ENCODE peak calls at places on chromosome 15, in eight cellular contexts. One of them, this sample, is unnamed. For H3K9me3, the result is how much of the 10 kb centered on the place peaks cover.

GRCh38 chr15:83379574-83379973 is 67.6 kb upstream of the SH3GL3 start:
- DNase-seq in IMR-90: no peak
- DNase-seq in Peyer's patch: no peak
- DNase-seq in neuronal stem cell: no peak
- DNase-seq in adrenal gland: no peak
- DNase-seq in transverse colon: no peak
- DNase-seq in spleen: no peak
- DNase-seq in CD8-positive, alpha-beta memory T cell: no peak
- DNase-seq in this sample: no peak

GRCh38 chr15:69074011-69074842 is 59.7 kb downstream of the NOX5 start:
- DNase-seq in IMR-90: peak
- DNase-seq in Peyer's patch: peak
- DNase-seq in neuronal stem cell: peak
- DNase-seq in adrenal gland: peak
- DNase-seq in transverse colon: peak
- DNase-seq in spleen: no peak
- DNase-seq in CD8-positive, alpha-beta memory T cell: no peak
- DNase-seq in this sample: peak

GRCh38 chr15:38589502-38589901 is 24.9 kb upstream of the RASGRP1 start:
- DNase-seq in IMR-90: peak
- DNase-seq in Peyer's patch: no peak
- DNase-seq in neuronal stem cell: no peak
- DNase-seq in adrenal gland: peak
- DNase-seq in transverse colon: no peak
- DNase-seq in spleen: no peak
- DNase-seq in CD8-positive, alpha-beta memory T cell: no peak
- DNase-seq in this sample: no peak

GRCh38 chr15:35925634-35926380 is 379.8 kb upstream of the DPH6 start:
- DNase-seq in IMR-90: peak
- DNase-seq in Peyer's patch: no peak
- DNase-seq in neuronal stem cell: no peak
- DNase-seq in adrenal gland: no peak
- DNase-seq in transverse colon: no peak
- DNase-seq in spleen: no peak
- DNase-seq in CD8-positive, alpha-beta memory T cell: no peak
- DNase-seq in this sample: peak

GRCh38 chr15:95669146-95669922 is 661.2 kb upstream of the NR2F2 start:
- DNase-seq in IMR-90: no peak
- DNase-seq in Peyer's patch: no peak
- DNase-seq in neuronal stem cell: no peak
- DNase-seq in adrenal gland: no peak
- DNase-seq in transverse colon: no peak
- DNase-seq in spleen: no peak
- DNase-seq in CD8-positive, alpha-beta memory T cell: no peak
- DNase-seq in this sample: peak

GRCh38 chr15:66738595-66738994 is 36.6 kb downstream of the SMAD6 start:
- DNase-seq in IMR-90: no peak
- DNase-seq in Peyer's patch: peak
- DNase-seq in neuronal stem cell: no peak
- DNase-seq in adrenal gland: no peak
- DNase-seq in transverse colon: no peak
- DNase-seq in spleen: no peak
- DNase-seq in CD8-positive, alpha-beta memory T cell: no peak
- DNase-seq in this sample: no peak

GRCh38 chr15:63763476-63764123 is 70.1 kb downstream of the HERC1 start:
- DNase-seq in IMR-90: peak
- DNase-seq in Peyer's patch: no peak
- DNase-seq in neuronal stem cell: no peak
- DNase-seq in adrenal gland: no peak
- DNase-seq in transverse colon: no peak
- DNase-seq in spleen: no peak
- DNase-seq in CD8-positive, alpha-beta memory T cell: peak
- DNase-seq in this sample: no peak

GRCh38 chr15:75170711-75171341 is 30.9 kb upstream of the C15orf39 start:
- DNase-seq in IMR-90: no peak
- DNase-seq in Peyer's patch: no peak
- DNase-seq in neuronal stem cell: no peak
- DNase-seq in adrenal gland: peak
- DNase-seq in transverse colon: no peak
- DNase-seq in spleen: no peak
- DNase-seq in CD8-positive, alpha-beta memory T cell: no peak
- DNase-seq in this sample: peak

GRCh38 chr15:68299436-68299835 is 21.9 kb downstream of the FEM1B start:
- DNase-seq in IMR-90: no peak
- DNase-seq in Peyer's patch: no peak
- DNase-seq in neuronal stem cell: no peak
- DNase-seq in adrenal gland: peak
- DNase-seq in transverse colon: no peak
- DNase-seq in spleen: peak
- DNase-seq in CD8-positive, alpha-beta memory T cell: no peak
- DNase-seq in this sample: no peak

GRCh38 chr15:66611257-66612053 is 45.7 kb upstream of the LCTL start:
- DNase-seq in IMR-90: no peak
- DNase-seq in Peyer's patch: no peak
- DNase-seq in neuronal stem cell: no peak
- DNase-seq in adrenal gland: no peak
- DNase-seq in transverse colon: no peak
- DNase-seq in spleen: peak
- DNase-seq in CD8-positive, alpha-beta memory T cell: no peak
- DNase-seq in this sample: no peak

GRCh38 chr15:89075121-89075640 is 13.1 kb upstream of the ABHD2 start:
- DNase-seq in IMR-90: no peak
- DNase-seq in Peyer's patch: no peak
- DNase-seq in neuronal stem cell: no peak
- DNase-seq in adrenal gland: no peak
- DNase-seq in transverse colon: no peak
- DNase-seq in spleen: no peak
- DNase-seq in CD8-positive, alpha-beta memory T cell: no peak
- DNase-seq in this sample: no peak

GRCh38 chr15:66706225-66706732 is 4.2 kb downstream of the SMAD6 start:
- DNase-seq in IMR-90: peak
- DNase-seq in Peyer's patch: peak
- DNase-seq in neuronal stem cell: no peak
- DNase-seq in adrenal gland: no peak
- DNase-seq in transverse colon: no peak
- DNase-seq in spleen: no peak
- DNase-seq in CD8-positive, alpha-beta memory T cell: no peak
- DNase-seq in this sample: peak

GRCh38 chr15:29139540-29140459 is 129.8 kb downstream of the NSMCE3 start:
- DNase-seq in IMR-90: peak
- DNase-seq in Peyer's patch: peak
- DNase-seq in neuronal stem cell: peak
- DNase-seq in adrenal gland: peak
- DNase-seq in transverse colon: peak
- DNase-seq in spleen: peak
- DNase-seq in CD8-positive, alpha-beta memory T cell: peak
- DNase-seq in this sample: peak

GRCh38 chr15:68640791-68641331 is 62.1 kb downstream of the CORO2B start:
- DNase-seq in IMR-90: no peak
- DNase-seq in Peyer's patch: no peak
- DNase-seq in neuronal stem cell: no peak
- DNase-seq in adrenal gland: peak
- DNase-seq in transverse colon: no peak
- DNase-seq in spleen: peak
- DNase-seq in CD8-positive, alpha-beta memory T cell: no peak
- DNase-seq in this sample: peak

GRCh38 chr15:40072216-40072990 is 33.4 kb upstream of the SRP14 start:
- DNase-seq in IMR-90: no peak
- DNase-seq in Peyer's patch: peak
- DNase-seq in neuronal stem cell: no peak
- DNase-seq in adrenal gland: no peak
- DNase-seq in transverse colon: no peak
- DNase-seq in spleen: peak
- DNase-seq in CD8-positive, alpha-beta memory T cell: no peak
- DNase-seq in this sample: no peak

GRCh38 chr15:23854535-23855252 is 167.6 kb upstream of the NDN start:
- DNase-seq in IMR-90: no peak
- DNase-seq in Peyer's patch: no peak
- DNase-seq in neuronal stem cell: no peak
- DNase-seq in adrenal gland: no peak
- DNase-seq in transverse colon: no peak
- DNase-seq in spleen: no peak
- DNase-seq in CD8-positive, alpha-beta memory T cell: no peak
- DNase-seq in this sample: no peak

DNA sequence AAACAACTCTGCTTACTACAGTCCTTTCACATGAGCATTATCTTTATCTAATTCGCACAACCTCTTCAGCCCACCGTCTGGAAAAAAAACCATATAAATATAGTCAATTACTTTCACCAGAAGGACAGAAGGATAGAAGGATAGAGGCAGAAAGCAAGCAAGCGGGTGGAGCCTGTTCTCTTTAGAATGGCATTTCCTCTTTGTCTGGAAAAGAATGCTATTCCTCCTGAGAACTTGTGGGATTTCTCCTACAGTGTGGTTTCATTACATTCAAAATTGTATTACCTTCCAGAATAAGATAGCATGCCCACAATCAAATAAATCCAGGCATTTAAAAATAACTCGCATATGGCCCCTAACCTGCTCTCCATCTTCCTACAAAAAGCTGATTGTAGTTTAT is 23.1 kb downstream of the SLC30A4 start:
- DNase-seq in IMR-90: no peak
- DNase-seq in Peyer's patch: no peak
- DNase-seq in neuronal stem cell: no peak
- DNase-seq in adrenal gland: no peak
- DNase-seq in transverse colon: no peak
- DNase-seq in spleen: no peak
- DNase-seq in CD8-positive, alpha-beta memory T cell: no peak
- DNase-seq in this sample: no peak
- H3K9me3 ChIP-seq in IMR-90: under half
- H3K9me3 ChIP-seq in Peyer's patch: under half
- H3K9me3 ChIP-seq in neuronal stem cell: under half
- H3K9me3 ChIP-seq in adrenal gland: under half
- H3K9me3 ChIP-seq in transverse colon: under half
- H3K9me3 ChIP-seq in spleen: under half
- H3K9me3 ChIP-seq in CD8-positive, alpha-beta memory T cell: under half
- H3K9me3 ChIP-seq in this sample: under half

DNA sequence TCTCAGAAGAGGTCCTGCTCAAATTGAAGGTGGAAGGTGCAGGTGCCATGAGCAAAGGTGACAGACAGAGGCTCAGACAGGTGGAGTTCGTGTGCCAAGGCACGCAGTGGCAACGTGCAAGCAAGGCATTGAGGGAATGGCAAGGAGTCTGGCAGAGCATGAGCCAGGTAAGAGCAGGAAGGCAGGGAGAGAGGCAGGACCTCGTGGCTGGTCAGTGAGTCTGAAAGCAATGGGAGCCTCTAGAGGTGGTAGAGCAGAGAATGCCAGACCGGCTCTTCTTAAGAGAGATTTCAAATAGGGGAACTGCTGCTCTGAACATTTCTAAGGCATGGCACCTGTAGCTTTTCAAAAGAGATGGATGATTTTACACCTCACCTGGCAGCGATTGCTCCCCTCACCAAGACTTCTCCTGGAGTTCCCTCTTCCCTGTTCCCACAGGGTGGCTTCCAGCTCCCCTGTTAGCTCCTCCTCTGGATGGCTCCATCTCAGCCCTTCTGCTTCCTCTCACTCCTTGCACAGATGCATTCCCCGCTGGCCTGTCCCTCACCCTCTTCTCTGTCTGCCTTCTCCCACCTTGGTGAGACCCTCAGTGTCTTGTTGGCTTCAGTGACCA is 2.7 kb downstream of the MYO5C start:
- DNase-seq in IMR-90: no peak
- DNase-seq in Peyer's patch: no peak
- DNase-seq in neuronal stem cell: no peak
- DNase-seq in adrenal gland: no peak
- DNase-seq in transverse colon: no peak
- DNase-seq in spleen: peak
- DNase-seq in CD8-positive, alpha-beta memory T cell: no peak
- DNase-seq in this sample: no peak
- H3K4me3 ChIP-seq in IMR-90: no peak
- H3K4me3 ChIP-seq in Peyer's patch: no peak
- H3K4me3 ChIP-seq in neuronal stem cell: no peak
- H3K4me3 ChIP-seq in adrenal gland: no peak
- H3K4me3 ChIP-seq in transverse colon: no peak
- H3K4me3 ChIP-seq in spleen: no peak
- H3K4me3 ChIP-seq in CD8-positive, alpha-beta memory T cell: no peak
- H3K4me3 ChIP-seq in this sample: no peak

DNA sequence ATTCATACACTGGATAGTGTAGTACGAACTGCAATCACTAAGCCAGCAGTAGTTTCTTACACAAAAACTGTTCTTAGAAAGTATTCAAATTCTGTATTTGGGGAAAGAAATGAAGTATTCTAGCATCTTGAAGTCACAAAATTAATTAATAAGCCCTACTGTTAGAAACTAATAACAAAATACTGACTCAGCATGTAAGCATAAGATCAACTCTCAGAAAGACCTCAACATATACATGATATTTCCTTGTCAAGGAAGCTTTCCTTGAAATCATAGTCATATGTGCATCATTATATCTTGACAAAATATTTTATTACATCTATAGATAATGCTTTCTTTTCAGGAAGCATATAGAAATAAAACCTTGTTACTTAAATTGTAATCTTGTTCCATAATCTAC is 115.5 kb upstream of the GOLGA6L6 start:
- DNase-seq in IMR-90: no peak
- DNase-seq in Peyer's patch: no peak
- DNase-seq in neuronal stem cell: no peak
- DNase-seq in adrenal gland: no peak
- DNase-seq in transverse colon: no peak
- DNase-seq in spleen: no peak
- DNase-seq in CD8-positive, alpha-beta memory T cell: no peak
- DNase-seq in this sample: no peak
- H3K9me3 ChIP-seq in IMR-90: under half
- H3K9me3 ChIP-seq in Peyer's patch: under half
- H3K9me3 ChIP-seq in neuronal stem cell: under half
- H3K9me3 ChIP-seq in adrenal gland: under half
- H3K9me3 ChIP-seq in transverse colon: under half
- H3K9me3 ChIP-seq in spleen: under half
- H3K9me3 ChIP-seq in CD8-positive, alpha-beta memory T cell: under half
- H3K9me3 ChIP-seq in this sample: under half

GRCh38 chr15:70851889-70852288 is 2.1 kb downstream of the LARP6 start:
- DNase-seq in IMR-90: no peak
- DNase-seq in Peyer's patch: no peak
- DNase-seq in neuronal stem cell: no peak
- DNase-seq in adrenal gland: no peak
- DNase-seq in transverse colon: no peak
- DNase-seq in spleen: no peak
- DNase-seq in CD8-positive, alpha-beta memory T cell: no peak
- DNase-seq in this sample: no peak

GRCh38 chr15:70854669-70854976 is 666 bp upstream of the LARP6 start:
- DNase-seq in IMR-90: peak
- DNase-seq in Peyer's patch: no peak
- DNase-seq in neuronal stem cell: peak
- DNase-seq in adrenal gland: no peak
- DNase-seq in transverse colon: no peak
- DNase-seq in spleen: no peak
- DNase-seq in CD8-positive, alpha-beta memory T cell: no peak
- DNase-seq in this sample: no peak

GRCh38 chr15:70852501-70853269 is 1.3 kb downstream of the LARP6 start:
- DNase-seq in IMR-90: peak
- DNase-seq in Peyer's patch: no peak
- DNase-seq in neuronal stem cell: no peak
- DNase-seq in adrenal gland: no peak
- DNase-seq in transverse colon: no peak
- DNase-seq in spleen: no peak
- DNase-seq in CD8-positive, alpha-beta memory T cell: no peak
- DNase-seq in this sample: peak

GRCh38 chr15:70853855-70854668 is at the start of gene LARP6:
- DNase-seq in IMR-90: peak
- DNase-seq in Peyer's patch: peak
- DNase-seq in neuronal stem cell: peak
- DNase-seq in adrenal gland: peak
- DNase-seq in transverse colon: peak
- DNase-seq in spleen: no peak
- DNase-seq in CD8-positive, alpha-beta memory T cell: no peak
- DNase-seq in this sample: peak

GRCh38 chr15:70853270-70853854 is 595 bp downstream of the LARP6 start:
- DNase-seq in IMR-90: peak
- DNase-seq in Peyer's patch: no peak
- DNase-seq in neuronal stem cell: peak
- DNase-seq in adrenal gland: peak
- DNase-seq in transverse colon: peak
- DNase-seq in spleen: no peak
- DNase-seq in CD8-positive, alpha-beta memory T cell: no peak
- DNase-seq in this sample: no peak
- H3K4me3 ChIP-seq in IMR-90: peak
- H3K4me3 ChIP-seq in Peyer's patch: peak
- H3K4me3 ChIP-seq in neuronal stem cell: peak
- H3K4me3 ChIP-seq in adrenal gland: peak
- H3K4me3 ChIP-seq in transverse colon: peak
- H3K4me3 ChIP-seq in spleen: peak
- H3K4me3 ChIP-seq in CD8-positive, alpha-beta memory T cell: no peak
- H3K4me3 ChIP-seq in this sample: peak

This sample was measured in cardiac muscle cell.